ENCODE peak calls at places on chromosomes 4 and X, in four cellular contexts. W is A549, N is K562, H is tibial nerve. P is an unnamed sample. For H3K4me1, the result is how much of the 10 kb centered on the place peaks cover.

GRCh38 chrX:1657367-1658082 is 42.7 kb downstream of the ASMT start:
- DNase-seq in W (no peak), N (no peak), H (no peak), P (no peak)

GRCh38 chrX:28472926-28473325 is 114.3 kb upstream of the IL1RAPL1 start:
- DNase-seq in W (no peak), N (no peak), H (no peak), P (no peak)

GRCh38 chrX:21932277-21932996 is 8.1 kb upstream of the SMS start:
- DNase-seq in W (no peak), N (no peak), H (no peak), P (no peak)

GRCh38 chr4:24686866-24687672 is 102.7 kb upstream of the DHX15 start:
- DNase-seq in W (peak), N (peak), H (peak), P (peak)

GRCh38 chr4:9765091-9765490 is 16.3 kb upstream of the DRD5 start:
- DNase-seq in W (no peak), N (no peak), H (no peak), P (peak)

GRCh38 chrX:50470103-50471031 is at the start of gene DGKK:
- DNase-seq in W (no peak), N (no peak), H (no peak), P (no peak)

GRCh38 chr4:24470681-24471622 is 113.4 kb downstream of the DHX15 start:
- DNase-seq in W (no peak), N (no peak), H (no peak), P (no peak)

GRCh38 chr4:187827631-187828030 is 167.9 kb upstream of the ZFP42 start:
- DNase-seq in W (no peak), N (no peak), H (no peak), P (no peak)

GRCh38 chr4:602559-602942 is 22.8 kb upstream of the PDE6B start:
- DNase-seq in W (no peak), N (peak), H (no peak), P (peak)

GRCh38 chrX:1542994-1543725 is 6.2 kb upstream of the P2RY8 start:
- DNase-seq in W (no peak), N (no peak), H (no peak), P (no peak)

GRCh38 chr4:108031427-108032083 is 41.9 kb downstream of the HADH start:
- DNase-seq in W (no peak), N (no peak), H (no peak), P (no peak)

GRCh38 chrX:76517544-76517943 is 90.0 kb downstream of the MAGEE1 start:
- DNase-seq in W (no peak), N (no peak), H (no peak), P (no peak)

GRCh38 chr4:89897867-89898266 is 3.2 kb downstream of the MMRN1 start:
- DNase-seq in W (no peak), N (no peak), H (no peak), P (no peak)

GRCh38 chr4:89248879-89249281 is 58.7 kb downstream of the GPRIN3 start:
- DNase-seq in W (no peak), N (no peak), H (no peak), P (no peak)

GRCh38 chrX:39309018-39309620 is 507.9 kb downstream of the MID1IP1 start:
- DNase-seq in W (no peak), N (no peak), H (peak), P (no peak)

GRCh38 chrX:70826715-70827114 is 81.8 kb downstream of the TEX11 start:
- DNase-seq in W (no peak), N (no peak), H (no peak), P (no peak)

GRCh38 chrX:153667931-153668396 is 5.6 kb downstream of the PNCK start:
- DNase-seq in W (peak), N (peak), H (peak), P (peak)

GRCh38 chr4:53818112-53818511 is 226.8 kb upstream of the LNX1 start:
- DNase-seq in W (no peak), N (no peak), H (no peak), P (no peak)
- TF ChIP-seq EP300 in W (no peak), N (no peak), H (no peak), P (no peak)

GRCh38 chrX:13048265-13048664 is 3.8 kb upstream of the FAM9C start:
- DNase-seq in W (no peak), N (no peak), H (no peak), P (no peak)

GRCh38 chrX:13046035-13046851 is 1.8 kb upstream of the FAM9C start:
- DNase-seq in W (no peak), N (no peak), H (no peak), P (no peak)

GRCh38 chrX:13050151-13050550 is 5.7 kb upstream of the FAM9C start:
- DNase-seq in W (no peak), N (no peak), H (no peak), P (no peak)

GRCh38 chrX:13044441-13044840 is at the start of gene FAM9C:
- DNase-seq in W (no peak), N (no peak), H (no peak), P (no peak)

GRCh38 chrX:13047752-13048151 is 3.3 kb upstream of the FAM9C start:
- DNase-seq in W (no peak), N (no peak), H (no peak), P (no peak)
- H3K4me1 ChIP-seq in W (under half), N (under half), H (under half), P (under half)

DNA sequence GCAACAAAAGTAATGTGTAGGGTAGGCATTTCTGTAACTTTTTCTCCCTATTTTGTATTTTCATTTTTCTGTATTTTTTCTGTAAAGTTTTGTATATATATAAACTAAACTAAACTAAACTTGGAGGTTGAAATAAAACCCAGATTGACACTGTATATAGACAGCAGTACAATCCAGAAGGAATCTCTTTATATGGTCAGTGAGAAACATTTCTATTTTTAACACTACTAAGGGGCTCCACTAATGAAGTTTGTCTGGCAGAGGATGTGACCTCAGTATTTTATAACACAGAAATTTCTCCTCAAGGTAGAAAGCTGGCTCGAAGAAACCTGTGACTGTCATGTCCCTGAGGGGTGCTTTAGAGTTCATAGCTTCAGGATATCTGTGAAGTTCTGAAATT is 959.2 kb downstream of the ADGRL3 start:
- DNase-seq in W (no peak), N (no peak), H (no peak), P (no peak)
- TF ChIP-seq EP300 in W (no peak), N (no peak), H (no peak), P (no peak)

GRCh38 chr4:182556576-182556975 is 313.4 kb downstream of the TENM3 start:
- DNase-seq in W (no peak), N (no peak), H (no peak), P (no peak)
- H3K4me1 ChIP-seq in W (under half), N (under half), H (under half), P (under half)

DNA sequence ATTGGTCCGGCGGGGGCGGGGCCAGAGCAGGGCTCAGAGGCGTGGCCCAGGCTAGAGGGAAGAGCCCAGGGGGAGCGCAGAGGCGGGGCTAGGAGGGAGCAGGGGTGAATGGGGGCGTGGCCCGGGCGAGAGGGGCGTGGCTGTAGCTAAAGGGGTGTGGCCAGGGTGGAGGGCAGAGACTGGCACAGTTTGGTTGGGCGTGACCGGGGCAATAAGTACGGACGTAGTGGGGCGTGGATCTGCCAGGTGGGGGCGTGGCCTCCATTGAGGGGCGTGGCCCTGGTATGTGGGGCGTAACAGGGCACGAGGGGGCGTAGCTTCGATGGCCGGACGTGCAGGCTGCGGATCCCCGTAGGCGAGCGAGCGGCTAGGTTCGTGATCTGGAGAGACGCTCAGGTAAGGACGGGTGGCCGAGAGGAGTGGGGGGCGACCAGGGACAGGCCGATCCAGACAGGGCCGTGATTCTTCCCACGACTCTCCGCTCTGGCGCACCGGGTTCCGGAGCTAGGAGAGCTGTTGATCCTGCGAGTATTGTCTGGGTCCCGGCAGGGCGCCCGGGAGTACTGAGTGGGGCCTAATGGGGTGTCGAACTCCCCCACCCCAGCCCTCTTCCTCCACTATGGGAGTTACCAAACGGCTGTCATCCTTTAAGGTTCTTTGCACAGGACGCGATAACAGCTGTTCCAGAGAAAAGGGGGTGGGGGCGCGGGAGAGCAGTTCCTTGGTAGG is at the start of gene CA5B:
- DNase-seq in W (peak), N (peak), H (peak), P (peak)
- TF ChIP-seq EP300 in W (no peak), N (no peak), H (no peak), P (no peak)

DNA sequence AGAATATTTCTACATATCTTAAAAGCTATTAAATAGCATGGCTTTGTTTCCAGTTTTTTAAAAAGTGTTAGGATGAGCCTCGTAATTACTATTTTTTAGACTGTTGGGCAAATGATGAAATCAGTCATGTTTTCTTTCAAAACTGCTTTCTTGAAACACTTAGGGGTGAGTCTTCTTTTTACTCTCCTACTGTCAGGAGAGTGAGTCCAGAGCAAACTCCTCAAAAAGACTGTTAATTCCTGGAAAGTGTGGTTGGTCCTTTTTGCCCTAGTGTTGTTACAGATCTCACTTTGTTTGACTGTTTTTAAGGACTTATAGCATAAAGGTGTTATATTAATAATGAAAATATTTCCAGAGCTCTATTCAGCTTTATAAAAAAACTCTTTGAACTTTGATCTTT is 6.3 kb downstream of the GSTCD start:
- DNase-seq in W (no peak), N (no peak), H (no peak), P (no peak)
- H3K4me1 ChIP-seq in W (under half), N (under half), H (under half), P (under half)

DNA sequence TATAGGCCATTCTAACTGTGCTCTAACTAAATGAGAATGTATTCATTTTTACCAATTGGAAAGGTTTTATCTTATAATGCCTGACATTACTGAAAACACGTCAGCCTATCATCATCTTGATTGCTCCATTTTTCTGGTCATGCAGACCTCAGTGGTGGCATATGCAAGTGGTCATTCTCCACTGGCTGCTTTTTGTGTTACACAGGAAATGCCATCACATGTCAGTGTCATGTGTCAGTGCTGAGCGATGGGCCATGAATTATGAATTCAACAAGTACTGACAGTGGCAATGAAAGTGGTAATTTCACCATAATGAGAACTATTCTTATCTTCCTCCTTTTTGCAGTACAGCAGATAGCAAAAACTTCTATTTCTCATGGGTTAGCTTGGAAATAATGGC is 190.5 kb downstream of the PACRGL start:
- DNase-seq in W (no peak), N (no peak), H (no peak), P (no peak)
- TF ChIP-seq EP300 in W (no peak), N (no peak), H (no peak), P (no peak)

P was measured in stomach.